ENCODE peak calls at places on chromosomes 12 and 14, in nine cellular contexts. M, E, A, U, Q, Z, G, V and F are unnamed samples.

GRCh38 chr12:42961395-42961794 is 371.8 kb upstream of the PRICKLE1 start:
- DNase-seq in M (no peak), V (no peak), Q (no peak), G (no peak), E (peak), A (no peak), Z (peak), U (peak), F (no peak)

GRCh38 chr14:76219873-76220272 is 68.2 kb downstream of the GPATCH2L start:
- DNase-seq in M (no peak), Z (peak), A (no peak), Q (no peak), E (no peak), G (no peak), U (no peak), V (no peak), F (no peak)

GRCh38 chr14:92969470-92970232 is 46.7 kb downstream of the CHGA start:
- DNase-seq in G (peak), E (no peak), M (no peak), Q (no peak), Z (no peak), U (peak), A (no peak), V (no peak), F (no peak)

GRCh38 chr14:61560323-61560722 is 135.0 kb upstream of the HIF1A start:
- DNase-seq in E (peak), M (no peak), Z (no peak), Q (no peak), U (no peak), A (no peak), V (no peak), G (no peak), F (no peak)

GRCh38 chr12:54232790-54233189 is 44.0 kb upstream of the SMUG1 start:
- DNase-seq in M (no peak), E (peak), Z (peak), U (no peak), Q (no peak), A (no peak), V (no peak), G (no peak), F (no peak)

GRCh38 chr14:40229676-40230075 is 797.4 kb upstream of the FBXO33 start:
- DNase-seq in V (no peak), M (no peak), Q (no peak), U (no peak), A (no peak), E (no peak), Z (no peak), G (no peak), F (no peak)

GRCh38 chr12:67193705-67194104 is 75.5 kb upstream of the CAND1 start:
- DNase-seq in U (no peak), V (peak), Z (peak), A (no peak), E (peak), M (no peak), G (no peak), Q (peak), F (no peak)

GRCh38 chr14:58776516-58776915 is 138.8 kb downstream of the DACT1 start:
- DNase-seq in G (no peak), M (no peak), V (no peak), A (no peak), Z (no peak), E (peak), Q (no peak), U (no peak), F (no peak)

GRCh38 chr12:93191956-93192355 is 185.8 kb upstream of the NUDT4 start:
- DNase-seq in U (no peak), A (no peak), Z (peak), M (no peak), E (no peak), V (no peak), G (no peak), Q (no peak), F (no peak)

GRCh38 chr14:98143566-98143965 is 1128.4 kb downstream of the BCL11B start:
- DNase-seq in V (no peak), Z (no peak), U (no peak), M (no peak), G (no peak), A (no peak), E (no peak), Q (no peak), F (no peak)

GRCh38 chr14:71150737-71151136 is 243.5 kb downstream of the PCNX1 start:
- DNase-seq in A (no peak), Q (no peak), V (no peak), M (no peak), U (no peak), Z (no peak), E (no peak), G (no peak), F (no peak)

GRCh38 chr14:21833836-21834235 is 160.2 kb upstream of the OR4E1 start:
- DNase-seq in E (no peak), U (no peak), Q (no peak), M (no peak), Z (no peak), G (no peak), V (no peak), A (no peak), F (no peak)

GRCh38 chr12:54159140-54159539 is 29.6 kb downstream of the SMUG1 start:
- DNase-seq in V (no peak), A (no peak), U (peak), M (no peak), G (no peak), Q (no peak), Z (no peak), E (peak), F (peak)

GRCh38 chr14:61925043-61925442 is 162.8 kb downstream of the SNAPC1 start:
- DNase-seq in A (no peak), U (peak), Z (peak), Q (no peak), E (peak), G (no peak), M (no peak), V (no peak), F (no peak)

GRCh38 chr12:53995311-53996187 is 4.4 kb upstream of the HOXC9 start:
- DNase-seq in Q (no peak), E (no peak), V (no peak), M (no peak), Z (peak), A (no peak), U (no peak), G (no peak), F (no peak)

GRCh38 chr14:72061718-72062117 is 129.5 kb downstream of the RGS6 start:
- DNase-seq in A (no peak), E (no peak), V (no peak), Z (no peak), M (no peak), U (no peak), G (no peak), Q (no peak), F (no peak)

DNA sequence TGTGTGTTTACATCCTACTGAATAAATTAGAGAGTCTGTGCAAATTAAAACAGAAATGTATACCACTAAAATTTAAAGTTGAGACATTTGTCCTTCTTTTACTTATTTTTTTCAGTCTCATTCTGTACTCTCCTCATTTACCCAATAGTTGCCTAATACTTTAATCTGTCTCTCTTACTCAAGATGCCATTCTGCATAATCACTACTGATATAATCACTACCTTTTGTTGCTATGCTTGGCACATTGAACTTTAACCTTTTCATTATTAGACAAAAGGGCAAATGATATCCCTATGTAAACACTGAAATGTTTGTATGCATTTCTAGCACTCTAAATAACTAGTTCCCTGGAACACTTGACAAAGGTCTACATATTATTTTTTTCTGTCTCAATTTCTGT is 1108.3 kb upstream of the FLRT2 start:
- DNase-seq in G (no peak), A (no peak), E (no peak), Z (no peak), V (no peak), U (no peak), Q (no peak), M (no peak), F (no peak)
- H3K4me3 ChIP-seq in G (no peak), A (no peak), E (no peak), Z (no peak), V (no peak), U (no peak), Q (no peak), M (no peak), F (no peak)

GRCh38 chr14:59777006-59777579 is 93.5 kb downstream of the RTN1 start:
- DNase-seq in V (no peak), A (no peak), Z (no peak), G (no peak), M (no peak), E (no peak), Q (no peak), U (no peak), F (no peak)
- H3K4me3 ChIP-seq in V (no peak), A (no peak), Z (no peak), G (no peak), M (no peak), E (no peak), Q (no peak), U (no peak), F (no peak)

DNA sequence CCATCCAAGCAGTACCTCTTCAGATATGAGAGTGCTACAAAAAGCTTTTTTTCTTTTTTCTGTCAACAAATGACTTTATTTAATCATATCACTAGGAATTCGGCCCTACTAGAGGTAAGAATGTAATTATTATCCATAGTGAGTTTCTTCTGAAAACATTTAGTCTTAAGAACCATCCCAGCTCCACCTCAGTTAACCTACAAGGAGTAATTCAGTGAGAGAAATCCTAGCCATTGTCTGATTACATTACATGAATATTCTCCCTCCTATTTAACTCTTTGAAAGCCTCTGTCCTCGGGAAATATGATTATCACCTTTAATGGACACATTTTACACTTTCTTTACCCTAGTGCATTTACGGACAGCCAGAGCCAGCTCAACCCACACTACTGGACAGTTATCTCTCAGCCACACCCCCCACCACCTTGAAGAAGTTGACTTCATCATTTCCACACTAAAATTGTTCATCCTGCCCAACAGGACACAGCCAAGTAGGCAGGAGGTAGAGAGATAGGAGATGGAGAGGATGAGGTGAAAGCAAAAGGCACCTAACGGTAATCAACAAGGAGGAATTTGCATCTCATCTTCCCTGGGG is 1.3 kb downstream of the PPFIA2 start:
- DNase-seq in A (no peak), U (no peak), M (no peak), G (no peak), V (no peak), Z (no peak), E (no peak), Q (no peak), F (no peak)
- H3K4me3 ChIP-seq in A (peak), U (no peak), M (peak), G (peak), V (no peak), Z (no peak), E (no peak), Q (no peak), F (no peak)

GRCh38 chr12:113129664-113130456 is 5.7 kb downstream of the RASAL1 start:
- DNase-seq in A (no peak), G (no peak), V (no peak), Q (no peak), M (no peak), Z (no peak), U (no peak), E (no peak), F (no peak)
- H3K4me3 ChIP-seq in A (no peak), G (no peak), V (no peak), Q (no peak), M (no peak), Z (no peak), U (no peak), E (no peak), F (no peak)

GRCh38 chr12:4738541-4738940 is 18.3 kb downstream of the GALNT8 start:
- DNase-seq in Q (no peak), U (no peak), V (no peak), Z (no peak), M (no peak), G (no peak), E (no peak), A (no peak), F (no peak)

GRCh38 chr12:4734625-4735196 is 14.5 kb downstream of the GALNT8 start:
- DNase-seq in A (no peak), E (no peak), V (no peak), U (no peak), G (no peak), Z (no peak), Q (no peak), M (no peak), F (no peak)

DNA sequence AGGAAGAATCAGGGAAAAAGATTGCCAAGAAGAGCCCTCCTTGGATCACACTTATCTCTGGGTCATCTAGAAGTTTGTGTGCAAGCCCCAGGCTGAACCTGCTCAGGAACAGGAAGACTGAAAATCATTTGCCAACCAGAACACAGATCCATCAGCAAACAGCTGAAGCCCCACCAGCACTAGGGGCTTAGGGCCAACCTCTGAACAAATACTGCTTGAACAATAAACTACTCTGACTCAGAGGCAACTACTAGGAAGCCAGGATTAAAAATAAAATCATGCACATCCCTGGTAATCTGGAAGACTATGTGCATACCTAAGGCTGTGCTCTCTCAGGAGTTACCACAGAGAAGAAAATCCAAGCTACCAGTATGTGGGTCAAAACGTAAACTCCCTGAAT is 15.8 kb downstream of the GALNT8 start:
- DNase-seq in A (no peak), M (no peak), U (no peak), Z (no peak), V (no peak), Q (no peak), E (no peak), G (no peak), F (no peak)
- H3K4me3 ChIP-seq in A (no peak), M (no peak), U (no peak), Z (no peak), V (no peak), Q (no peak), E (no peak), G (no peak), F (no peak)

GRCh38 chr14:105069554-105069886 is 4.3 kb upstream of the GPR132 start:
- DNase-seq in M (no peak), Z (no peak), Q (no peak), G (no peak), A (no peak), V (no peak), E (no peak), U (no peak), F (no peak)
- H3K4me3 ChIP-seq in M (no peak), Z (no peak), Q (no peak), G (no peak), A (no peak), V (no peak), E (no peak), U (no peak), F (peak)

DNA sequence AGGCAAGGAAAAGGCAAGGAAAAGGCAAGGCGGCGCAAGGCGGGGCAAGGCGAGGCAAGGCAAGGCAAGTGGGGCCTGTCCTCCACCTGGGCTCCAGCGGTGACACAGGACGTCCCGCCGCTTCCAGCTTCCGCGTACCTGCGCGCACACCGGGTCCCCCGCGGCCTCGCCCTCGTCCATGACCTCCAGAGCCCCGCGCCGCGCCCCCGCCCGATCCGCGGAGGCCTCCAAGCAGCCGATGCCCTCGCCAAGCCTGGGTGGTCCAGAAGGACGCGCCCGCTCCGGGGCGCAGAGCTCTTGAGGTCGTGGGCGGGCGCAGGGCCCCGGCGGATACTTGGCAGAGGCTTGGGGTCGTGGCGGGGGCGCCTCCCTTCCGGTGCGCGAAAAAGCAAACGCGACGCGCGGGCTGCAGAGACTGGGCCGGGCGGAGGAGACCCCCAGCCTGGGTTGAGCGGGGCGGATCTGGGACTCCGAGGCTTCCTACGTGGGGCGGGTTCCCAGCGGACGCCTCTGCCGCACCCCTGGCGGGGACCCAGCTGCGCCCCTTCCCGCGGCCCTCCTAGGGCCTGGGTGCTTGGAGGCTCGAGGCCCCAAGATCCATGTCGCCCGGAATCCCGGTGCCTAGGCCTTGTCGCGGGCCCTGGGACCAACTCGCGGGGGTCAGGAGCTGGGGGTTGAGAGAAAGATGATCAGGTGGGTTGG is 60.7 kb upstream of the EIF5 start:
- DNase-seq in V (no peak), Z (no peak), G (no peak), U (peak), E (no peak), A (peak), M (peak), Q (no peak), F (no peak)
- H3K4me3 ChIP-seq in V (no peak), Z (no peak), G (peak), U (no peak), E (no peak), A (peak), M (peak), Q (no peak), F (no peak)

DNA sequence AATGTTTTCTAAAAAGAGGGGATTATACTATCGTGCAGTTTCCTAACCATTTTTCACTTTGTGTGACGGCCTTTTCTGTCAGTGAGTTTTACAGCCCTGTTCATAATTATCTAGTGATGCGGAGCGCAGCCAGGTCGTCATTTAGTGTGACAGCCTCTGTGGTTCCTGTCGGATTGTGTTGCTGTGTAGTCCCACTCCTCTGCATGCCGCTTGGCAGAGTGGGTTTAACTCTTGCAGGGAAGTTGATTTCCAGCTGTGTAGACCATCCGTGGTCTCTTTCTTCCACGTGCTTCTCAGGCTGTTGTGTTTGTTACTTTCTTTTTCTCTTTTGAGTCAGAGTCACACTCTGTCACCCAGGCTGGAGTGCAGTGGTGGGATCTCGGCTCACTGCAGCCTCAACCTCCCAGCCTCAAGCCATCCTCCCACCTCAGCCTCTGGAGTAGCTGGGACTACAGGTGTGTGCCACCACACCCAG is 8.6 kb downstream of the RAN start:
- DNase-seq in V (no peak), M (no peak), A (no peak), Q (no peak), E (no peak), U (no peak), Z (no peak), G (no peak), F (peak)
- H3K4me3 ChIP-seq in V (peak), M (peak), A (peak), Q (peak), E (peak), U (no peak), Z (peak), G (peak), F (peak)

GRCh38 chr12:90250766-90251165 is 542.1 kb upstream of the ATP2B1 start:
- DNase-seq in M (no peak), U (peak), V (no peak), G (no peak), E (peak), A (no peak), Q (no peak), Z (peak), F (no peak)

GRCh38 chr12:90257927-90258624 is 549.4 kb upstream of the ATP2B1 start:
- DNase-seq in A (no peak), M (no peak), G (no peak), V (no peak), E (no peak), Q (no peak), Z (no peak), U (no peak), F (no peak)

GRCh38 chr12:90250041-90250440 is 541.4 kb upstream of the ATP2B1 start:
- DNase-seq in G (no peak), A (no peak), V (no peak), M (no peak), Z (no peak), E (no peak), U (peak), Q (no peak), F (no peak)

GRCh38 chr12:90253674-90254181 is 545.1 kb upstream of the ATP2B1 start:
- DNase-seq in E (peak), V (peak), Q (no peak), M (peak), Z (peak), U (peak), G (peak), A (peak), F (peak)

GRCh38 chr12:90253142-90253541 is 544.5 kb upstream of the ATP2B1 start:
- DNase-seq in G (no peak), E (no peak), Z (no peak), A (no peak), M (no peak), U (no peak), Q (no peak), V (no peak), F (no peak)
- H3K4me3 ChIP-seq in G (no peak), E (no peak), Z (no peak), A (no peak), M (no peak), U (no peak), Q (no peak), V (no peak), F (no peak)